ENCODE peak calls at places on chromosomes 16 and 17, in seven cellular contexts. One of them, this sample, is unnamed.
A peak's percentile ranks its signal among the peaks of the same experiment; 100 is the strongest.

GRCh38 chr16:76483510-76483909 is 206.3 kb downstream of the CNTNAP4 start:
- DNase-seq in stomach: no peak
- DNase-seq in GM12878: no peak
- DNase-seq in esophagus muscularis mucosa: no peak
- DNase-seq in suprapubic skin: no peak
- DNase-seq in A549: no peak
- DNase-seq in sigmoid colon: no peak
- DNase-seq in this sample: no peak

GRCh38 chr17:29042679-29043538 is at the start of gene PIPOX:
- DNase-seq in esophagus muscularis mucosa: no peak
- DNase-seq in A549: no peak
- DNase-seq in GM12878: peak; percentile 30
- DNase-seq in stomach: no peak
- DNase-seq in suprapubic skin: no peak
- DNase-seq in sigmoid colon: no peak
- DNase-seq in this sample: peak; percentile 15

GRCh38 chr17:77857613-77858012 is 100.9 kb upstream of the TNRC6C start:
- DNase-seq in suprapubic skin: no peak
- DNase-seq in A549: no peak
- DNase-seq in sigmoid colon: no peak
- DNase-seq in esophagus muscularis mucosa: no peak
- DNase-seq in stomach: no peak
- DNase-seq in GM12878: no peak
- DNase-seq in this sample: no peak

GRCh38 chr16:1941924-1942809 is 832 bp downstream of the MSRB1 start:
- DNase-seq in suprapubic skin: peak; percentile 71
- DNase-seq in stomach: no peak
- DNase-seq in GM12878: no peak
- DNase-seq in esophagus muscularis mucosa: no peak
- DNase-seq in sigmoid colon: peak; percentile 75
- DNase-seq in A549: no peak
- DNase-seq in this sample: no peak

GRCh38 chr17:82592751-82593589 is 55.3 kb downstream of the WDR45B start:
- DNase-seq in suprapubic skin: peak; percentile 82
- DNase-seq in A549: peak; percentile 65
- DNase-seq in stomach: peak; percentile 82
- DNase-seq in sigmoid colon: peak; percentile 91
- DNase-seq in esophagus muscularis mucosa: no peak
- DNase-seq in GM12878: peak; percentile 30
- DNase-seq in this sample: peak; percentile 76

GRCh38 chr17:73798111-73798748 is 154.0 kb upstream of the SDK2 start:
- DNase-seq in GM12878: no peak
- DNase-seq in sigmoid colon: no peak
- DNase-seq in A549: peak; percentile 98
- DNase-seq in suprapubic skin: no peak
- DNase-seq in stomach: peak; percentile 50
- DNase-seq in esophagus muscularis mucosa: no peak
- DNase-seq in this sample: peak; percentile 21

GRCh38 chr16:30113031-30113710 is at the start of gene GDPD3:
- DNase-seq in A549: no peak
- DNase-seq in esophagus muscularis mucosa: no peak
- DNase-seq in stomach: peak; percentile 76
- DNase-seq in sigmoid colon: no peak
- DNase-seq in GM12878: no peak
- DNase-seq in suprapubic skin: no peak
- DNase-seq in this sample: peak; percentile 87

GRCh38 chr17:17700251-17700969 is 19.2 kb downstream of the RAI1 start:
- DNase-seq in GM12878: no peak
- DNase-seq in sigmoid colon: no peak
- DNase-seq in A549: no peak
- DNase-seq in suprapubic skin: no peak
- DNase-seq in esophagus muscularis mucosa: no peak
- DNase-seq in stomach: peak; percentile 47
- DNase-seq in this sample: peak; percentile 52

GRCh38 chr17:80920406-80920805 is 71.2 kb upstream of the CHMP6 start:
- DNase-seq in GM12878: no peak
- DNase-seq in stomach: no peak
- DNase-seq in sigmoid colon: peak; percentile 64
- DNase-seq in esophagus muscularis mucosa: no peak
- DNase-seq in suprapubic skin: no peak
- DNase-seq in A549: no peak
- DNase-seq in this sample: no peak

GRCh38 chr17:79769596-79770520 is 8.1 kb upstream of the CBX2 start:
- DNase-seq in suprapubic skin: no peak
- DNase-seq in sigmoid colon: no peak
- DNase-seq in stomach: no peak
- DNase-seq in esophagus muscularis mucosa: no peak
- DNase-seq in GM12878: no peak
- DNase-seq in A549: peak; percentile 71
- DNase-seq in this sample: no peak

GRCh38 chr16:13633381-13633861 is 286.5 kb upstream of the ERCC4 start:
- DNase-seq in stomach: no peak
- DNase-seq in suprapubic skin: no peak
- DNase-seq in esophagus muscularis mucosa: no peak
- DNase-seq in A549: no peak
- DNase-seq in sigmoid colon: no peak
- DNase-seq in GM12878: peak; percentile 4
- DNase-seq in this sample: no peak

GRCh38 chr16:78577597-78577996 is 478.1 kb downstream of the WWOX start:
- DNase-seq in A549: no peak
- DNase-seq in stomach: no peak
- DNase-seq in GM12878: no peak
- DNase-seq in esophagus muscularis mucosa: no peak
- DNase-seq in suprapubic skin: no peak
- DNase-seq in sigmoid colon: no peak
- DNase-seq in this sample: no peak

GRCh38 chr16:78584213-78584860 is 484.9 kb downstream of the WWOX start:
- DNase-seq in sigmoid colon: no peak
- DNase-seq in stomach: no peak
- DNase-seq in A549: no peak
- DNase-seq in suprapubic skin: no peak
- DNase-seq in esophagus muscularis mucosa: no peak
- DNase-seq in GM12878: no peak
- DNase-seq in this sample: no peak

GRCh38 chr16:78574571-78574970 is 475.1 kb downstream of the WWOX start:
- DNase-seq in suprapubic skin: no peak
- DNase-seq in stomach: no peak
- DNase-seq in esophagus muscularis mucosa: no peak
- DNase-seq in GM12878: no peak
- DNase-seq in sigmoid colon: no peak
- DNase-seq in A549: no peak
- DNase-seq in this sample: no peak

GRCh38 chr16:78576941-78577340 is 477.5 kb downstream of the WWOX start:
- DNase-seq in A549: no peak
- DNase-seq in esophagus muscularis mucosa: no peak
- DNase-seq in suprapubic skin: no peak
- DNase-seq in stomach: no peak
- DNase-seq in sigmoid colon: no peak
- DNase-seq in GM12878: no peak
- DNase-seq in this sample: no peak

DNA sequence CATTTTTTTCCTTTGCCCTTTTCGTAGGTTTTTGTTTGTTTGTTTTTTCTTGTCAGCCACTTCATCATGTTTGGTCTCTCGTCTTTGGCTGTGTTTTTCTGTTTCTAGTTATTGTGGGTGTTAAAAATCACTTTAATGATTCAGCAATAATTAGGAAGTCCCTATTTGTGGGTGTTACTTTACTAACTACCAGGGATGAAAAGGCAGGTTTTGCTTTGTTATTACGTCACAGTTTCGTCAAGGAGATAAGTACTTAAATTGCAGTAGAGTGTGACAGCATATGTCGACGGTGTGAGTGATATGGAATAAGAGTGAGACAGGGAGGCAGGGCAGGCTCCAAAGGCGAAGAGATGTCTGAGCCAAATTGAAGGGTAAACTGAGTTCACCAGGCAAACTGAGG is 479.6 kb downstream of the WWOX start:
- DNase-seq in esophagus muscularis mucosa: no peak
- DNase-seq in GM12878: no peak
- DNase-seq in A549: no peak
- DNase-seq in sigmoid colon: no peak
- DNase-seq in stomach: no peak
- DNase-seq in suprapubic skin: no peak
- DNase-seq in this sample: no peak
- TF ChIP-seq EP300 in esophagus muscularis mucosa: no peak
- TF ChIP-seq EP300 in GM12878: no peak
- TF ChIP-seq EP300 in A549: no peak
- TF ChIP-seq EP300 in sigmoid colon: no peak
- TF ChIP-seq EP300 in stomach: no peak
- TF ChIP-seq EP300 in suprapubic skin: no peak
- TF ChIP-seq EP300 in this sample: no peak

GRCh38 chr17:58679263-58680037 is 12.4 kb downstream of the TEX14 start:
- DNase-seq in A549: peak; percentile 71
- DNase-seq in stomach: no peak
- DNase-seq in sigmoid colon: no peak
- DNase-seq in esophagus muscularis mucosa: no peak
- DNase-seq in GM12878: peak; percentile 89
- DNase-seq in suprapubic skin: no peak
- DNase-seq in this sample: no peak
- TF ChIP-seq POLR2A in A549: peak; percentile 84
- TF ChIP-seq POLR2A in stomach: no peak
- TF ChIP-seq POLR2A in sigmoid colon: no peak
- TF ChIP-seq POLR2A in esophagus muscularis mucosa: no peak
- TF ChIP-seq POLR2A in GM12878: peak; percentile 94
- TF ChIP-seq POLR2A in suprapubic skin: no peak
- TF ChIP-seq POLR2A in this sample: no peak

DNA sequence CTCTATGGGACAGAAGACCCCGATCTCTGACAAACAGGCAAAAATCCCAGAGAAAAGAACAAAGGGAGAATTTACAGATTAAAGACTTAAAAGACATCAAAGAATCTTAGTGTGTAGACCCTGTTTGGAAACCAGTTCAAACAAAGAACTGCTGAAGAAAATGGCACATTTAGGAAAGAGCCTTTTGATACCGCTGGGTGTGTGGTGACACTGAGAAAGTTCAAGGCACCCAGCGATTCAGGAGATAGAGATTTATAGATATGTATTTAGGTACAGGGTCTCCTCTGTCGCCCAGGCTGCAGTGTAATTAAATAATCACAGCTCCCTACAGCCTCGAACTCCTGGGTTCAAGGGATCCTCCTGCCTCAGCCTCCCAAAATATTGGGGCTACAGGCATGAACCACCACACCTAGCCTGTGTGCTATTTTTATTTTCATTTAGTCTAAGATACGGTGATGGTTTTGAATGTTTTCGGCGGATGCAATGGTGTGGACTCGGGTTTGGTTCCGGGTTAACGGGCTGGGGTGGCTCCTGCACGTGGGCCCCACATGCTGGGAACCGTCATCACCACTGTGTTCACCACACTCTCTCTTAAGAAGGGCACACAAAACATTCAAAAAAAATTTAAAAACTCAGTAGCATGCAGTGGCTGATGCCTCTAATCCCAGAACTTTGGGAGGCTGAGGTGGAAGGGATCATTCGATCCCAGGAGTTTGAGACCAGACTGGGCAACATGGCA is 114.0 kb downstream of the ZNF778 start:
- DNase-seq in A549: no peak
- DNase-seq in GM12878: no peak
- DNase-seq in esophagus muscularis mucosa: no peak
- DNase-seq in suprapubic skin: no peak
- DNase-seq in stomach: no peak
- DNase-seq in sigmoid colon: peak; percentile 50
- DNase-seq in this sample: no peak
- H3K4me1 ChIP-seq in A549: peaks cover 83% of the 10 kb centered on the region
- H3K4me1 ChIP-seq in GM12878: peaks cover 39% of the 10 kb centered on the region
- H3K4me1 ChIP-seq in esophagus muscularis mucosa: peaks cover 69% of the 10 kb centered on the region
- H3K4me1 ChIP-seq in suprapubic skin: peaks cover 49% of the 10 kb centered on the region
- H3K4me1 ChIP-seq in stomach: peaks cover 94% of the 10 kb centered on the region
- H3K4me1 ChIP-seq in sigmoid colon: peaks cover 67% of the 10 kb centered on the region
- H3K4me1 ChIP-seq in this sample: peaks cover 72% of the 10 kb centered on the region

DNA sequence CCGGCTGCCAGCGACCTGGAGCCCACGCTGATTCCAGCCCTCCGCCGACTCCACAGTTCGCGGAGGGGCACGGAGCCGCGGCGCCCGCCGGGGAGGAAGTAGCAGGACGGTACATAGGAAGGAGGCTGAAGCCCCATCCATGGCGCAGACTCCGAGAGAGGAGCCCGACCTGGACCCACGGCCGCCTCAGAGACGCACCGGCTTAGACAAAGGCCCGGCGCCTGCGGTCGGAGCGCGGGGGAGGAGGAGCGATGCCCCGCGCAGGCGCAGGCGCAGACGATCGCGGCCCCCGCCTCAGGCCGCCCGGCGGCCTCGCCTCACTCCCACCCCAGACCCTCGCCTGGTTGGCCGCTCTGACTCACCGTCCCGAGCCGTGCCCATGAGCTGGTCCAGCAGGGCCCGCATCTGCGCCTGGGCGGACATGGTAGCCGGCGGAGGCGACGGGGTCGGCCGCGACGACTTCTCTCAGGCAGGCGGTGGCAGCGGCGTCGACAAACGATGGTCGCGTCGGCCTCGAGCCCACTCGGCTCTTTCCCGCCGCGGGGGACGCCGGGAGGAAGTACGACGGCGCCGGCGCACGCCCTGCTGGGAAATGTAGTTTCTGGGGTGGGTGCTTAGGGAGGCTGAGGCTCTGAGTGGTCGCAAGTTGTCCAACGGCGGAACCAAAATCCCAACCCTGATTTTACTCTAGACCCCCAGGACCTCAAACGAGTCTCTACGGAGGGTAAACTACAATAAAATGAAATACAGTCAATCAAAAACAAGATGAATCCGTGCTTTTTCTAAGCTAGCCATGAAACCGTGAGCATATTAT is at the start of gene LUC7L:
- DNase-seq in sigmoid colon: peak; percentile 92
- DNase-seq in esophagus muscularis mucosa: peak; percentile 94
- DNase-seq in GM12878: peak; percentile 40
- DNase-seq in A549: peak; percentile 90
- DNase-seq in stomach: peak; percentile 87
- DNase-seq in suprapubic skin: peak; percentile 90
- DNase-seq in this sample: peak; percentile 90
- TF ChIP-seq EP300 in sigmoid colon: no peak
- TF ChIP-seq EP300 in esophagus muscularis mucosa: no peak
- TF ChIP-seq EP300 in GM12878: no peak
- TF ChIP-seq EP300 in A549: no peak
- TF ChIP-seq EP300 in stomach: no peak
- TF ChIP-seq EP300 in suprapubic skin: no peak
- TF ChIP-seq EP300 in this sample: peak; percentile 44

This sample was measured in transverse colon.